ENCODE peak calls at places on chromosomes 5 and 9, in ten cellular contexts. H is stimulated activated CD4-positive, alpha-beta T cell treated with anti-CD3 and anti-CD28 coated beads, Interleukin-2, amount 100 ng/mL, for 48 hours; P is effector memory CD4-positive, alpha-beta T cell; A is right cardiac atrium; L is cardiac fibroblast; G is T follicular helper cell; R is stimulated activated CD8-positive, alpha-beta memory T cell treated with anti-CD3 and anti-CD28 coated beads, Interleukin-15, amount 100 ng/mL, for 1 hour; N is naive thymus-derived CD4-positive, alpha-beta T cell; B is PC-3; W is GM18507. Z is an unnamed sample.

GRCh38 chr5:159402328-159402727 is 72.0 kb upstream of the IL12B start:
- DNase-seq in H (no peak), P (no peak), A (no peak), L (no peak), G (no peak), R (no peak), N (no peak), B (no peak), W (no peak), Z (no peak)

GRCh38 chr5:159800131-159800830 is 116.0 kb upstream of the ADRA1B start:
- DNase-seq in H (no peak), P (no peak), A (no peak), L (no peak), G (no peak), R (no peak), N (no peak), B (no peak), W (no peak), Z (no peak)

GRCh38 chr9:15444141-15444540 is 21.5 kb downstream of the SNAPC3 start:
- DNase-seq in H (no peak), P (no peak), A (no peak), L (no peak), G (no peak), R (no peak), N (no peak), B (no peak), W (no peak), Z (no peak)

GRCh38 chr5:113474100-113474700 is 14.1 kb downstream of the MCC start:
- DNase-seq in H (no peak), P (no peak), A (no peak), L (peak), G (no peak), R (no peak), N (no peak), B (no peak), W (no peak), Z (no peak)

GRCh38 chr5:41707853-41708603 is 162.2 kb downstream of the OXCT1 start:
- DNase-seq in H (no peak), P (no peak), A (no peak), L (peak), G (no peak), R (no peak), N (no peak), B (peak), W (no peak), Z (no peak)

GRCh38 chr5:158487677-158488076 is 612.0 kb downstream of the EBF1 start:
- DNase-seq in H (no peak), P (no peak), A (no peak), L (no peak), G (no peak), R (no peak), N (no peak), B (no peak), W (no peak), Z (no peak)

GRCh38 chr9:124693403-124693802 is 77.7 kb downstream of the NR6A1 start:
- DNase-seq in H (no peak), P (no peak), A (no peak), L (no peak), G (no peak), R (no peak), N (no peak), B (no peak), W (no peak), Z (no peak)

GRCh38 chr5:157282150-157282549 is 16.2 kb downstream of the CYFIP2 start:
- DNase-seq in H (no peak), P (no peak), A (no peak), L (no peak), G (no peak), R (no peak), N (no peak), B (no peak), W (no peak), Z (no peak)

GRCh38 chr5:54136666-54137440 is 173.5 kb downstream of the ARL15 start:
- DNase-seq in H (no peak), P (no peak), A (no peak), L (no peak), G (no peak), R (no peak), N (no peak), B (no peak), W (no peak), Z (no peak)

GRCh38 chr9:36818965-36819870 is 214.8 kb downstream of the PAX5 start:
- DNase-seq in H (no peak), P (no peak), A (peak), L (no peak), G (no peak), R (no peak), N (no peak), B (no peak), W (no peak), Z (no peak)

GRCh38 chr9:83554278-83554677 is 16.1 kb upstream of the FRMD3 start:
- DNase-seq in H (no peak), P (no peak), A (no peak), L (no peak), G (no peak), R (no peak), N (no peak), B (no peak), W (no peak), Z (no peak)

GRCh38 chr5:141245250-141245717 is at the start of gene PCDHB15:
- DNase-seq in H (no peak), P (no peak), A (peak), L (peak), G (no peak), R (no peak), N (no peak), B (no peak), W (no peak), Z (no peak)

GRCh38 chr5:3996871-3997410 is 401.3 kb downstream of the IRX1 start:
- DNase-seq in H (no peak), P (no peak), A (no peak), L (no peak), G (no peak), R (no peak), N (no peak), B (no peak), W (no peak), Z (no peak)

GRCh38 chr9:122860319-122861142 is 32.1 kb upstream of the PDCL start:
- DNase-seq in H (no peak), P (no peak), A (no peak), L (no peak), G (no peak), R (no peak), N (no peak), B (peak), W (no peak), Z (no peak)

GRCh38 chr5:122173484-122174191 is 44.3 kb downstream of the ZNF474 start:
- DNase-seq in H (no peak), P (no peak), A (no peak), L (no peak), G (no peak), R (no peak), N (no peak), B (no peak), W (no peak), Z (no peak)

GRCh38 chr9:4678679-4679267 is 596 bp upstream of the CDC37L1 start:
- DNase-seq in H (no peak), P (no peak), A (no peak), L (peak), G (peak), R (no peak), N (no peak), B (peak), W (no peak), Z (no peak)

GRCh38 chr5:154238776-154239481 is 48.4 kb downstream of the GALNT10 start:
- DNase-seq in H (no peak), P (no peak), A (no peak), L (no peak), G (no peak), R (no peak), N (no peak), B (no peak), W (peak), Z (no peak)

GRCh38 chr9:96192710-96193109 is 109.3 kb downstream of the HSD17B3 start:
- DNase-seq in H (no peak), P (no peak), A (no peak), L (no peak), G (no peak), R (no peak), N (no peak), B (no peak), W (no peak), Z (no peak)

GRCh38 chr9:91119679-91120078 is 242.0 kb downstream of the AUH start:
- DNase-seq in H (no peak), P (no peak), A (no peak), L (peak), G (no peak), R (no peak), N (no peak), B (peak), W (no peak), Z (no peak)

GRCh38 chr5:143432658-143433239 is 29.3 kb upstream of the NR3C1 start:
- DNase-seq in H (no peak), P (no peak), A (no peak), L (no peak), G (no peak), R (no peak), N (no peak), B (no peak), W (no peak), Z (no peak)

GRCh38 chr9:97660847-97661246 is 27.2 kb downstream of the NCBP1 start:
- DNase-seq in H (no peak), P (no peak), A (no peak), L (peak), G (no peak), R (no peak), N (no peak), B (no peak), W (no peak), Z (no peak)

GRCh38 chr5:79689541-79690466 is at the start of gene CMYA5:
- DNase-seq in H (no peak), P (no peak), A (peak), L (peak), G (no peak), R (no peak), N (no peak), B (no peak), W (no peak), Z (no peak)

GRCh38 chr9:125784286-125785049 is 37.3 kb downstream of the PBX3 start:
- DNase-seq in H (no peak), P (no peak), A (no peak), L (peak), G (no peak), R (no peak), N (no peak), B (no peak), W (no peak), Z (no peak)

GRCh38 chr5:121350493-121350892 is 501.2 kb upstream of the FTMT start:
- DNase-seq in H (no peak), P (no peak), A (no peak), L (no peak), G (no peak), R (no peak), N (no peak), B (peak), W (no peak), Z (no peak)

GRCh38 chr5:100108883-100109282 is 426.3 kb upstream of the FAM174A start:
- DNase-seq in H (no peak), P (no peak), A (no peak), L (no peak), G (no peak), R (no peak), N (no peak), B (no peak), W (no peak), Z (no peak)

GRCh38 chr9:133990366-133991210 is 1.5 kb downstream of the VAV2 start:
- DNase-seq in H (no peak), P (no peak), A (peak), L (peak), G (no peak), R (no peak), N (no peak), B (peak), W (no peak), Z (peak)

GRCh38 chr5:370959-371810 is 49.7 kb downstream of the AHRR start:
- DNase-seq in H (no peak), P (no peak), A (no peak), L (no peak), G (no peak), R (no peak), N (peak), B (no peak), W (no peak), Z (no peak)

GRCh38 chr5:158375531-158375930 is 516.6 kb upstream of the CLINT1 start:
- DNase-seq in H (no peak), P (no peak), A (no peak), L (no peak), G (no peak), R (no peak), N (no peak), B (no peak), W (no peak), Z (no peak)

GRCh38 chr9:91832322-91832721 is 117.7 kb downstream of the ROR2 start:
- DNase-seq in H (no peak), P (no peak), A (no peak), L (no peak), G (no peak), R (no peak), N (no peak), B (no peak), W (no peak), Z (no peak)

GRCh38 chr9:13823021-13823420 is 490.9 kb downstream of the NFIB start:
- DNase-seq in H (no peak), P (no peak), A (no peak), L (peak), G (no peak), R (no peak), N (no peak), B (no peak), W (no peak), Z (no peak)

GRCh38 chr5:42676362-42676761 is 80.3 kb upstream of the CCDC152 start:
- DNase-seq in H (no peak), P (no peak), A (no peak), L (no peak), G (no peak), R (no peak), N (no peak), B (no peak), W (no peak), Z (no peak)

GRCh38 chr5:161562446-161562845 is 15.9 kb upstream of the GABRB2 start:
- DNase-seq in H (no peak), P (no peak), A (no peak), L (no peak), G (no peak), R (no peak), N (no peak), B (no peak), W (no peak), Z (no peak)

Z was measured in omental fat pad.